ENCODE peak calls at places on chromosomes 2 and 18, in six cellular contexts. N is RKO, B is foreskin fibroblast, I is H9, T is iPS DF 19.7, O is EL. Z is an unnamed sample.

GRCh38 chr2:74458957-74459290 is 686 bp downstream of the WBP1 start:
- DNase-seq in N (no peak), B (no peak), I (no peak), T (no peak), O (no peak), Z (no peak)

GRCh38 chr2:4552099-4552498 is 848.7 kb downstream of the DCDC2C start:
- DNase-seq in N (no peak), B (no peak), I (no peak), T (no peak), O (no peak), Z (no peak)

GRCh38 chr2:218406209-218406948 is 6.7 kb downstream of the CTDSP1 start:
- DNase-seq in N (peak; percentile 95), B (peak; percentile 95), I (peak; percentile 96), T (no peak), O (peak; percentile 97), Z (peak; percentile 89)

GRCh38 chr2:96113367-96113677 is 3.0 kb downstream of the ADRA2B start:
- DNase-seq in N (no peak), B (no peak), I (no peak), T (no peak), O (no peak), Z (no peak)

GRCh38 chr2:121527009-121527682 is 3.5 kb upstream of the RNU4ATAC start:
- DNase-seq in N (no peak), B (no peak), I (no peak), T (no peak), O (no peak), Z (no peak)

GRCh38 chr2:109306190-109306589 is 177.2 kb downstream of the SH3RF3 start:
- DNase-seq in N (no peak), B (no peak), I (no peak), T (no peak), O (no peak), Z (no peak)

GRCh38 chr2:12032975-12033374 is 286.5 kb downstream of the LPIN1 start:
- DNase-seq in N (no peak), B (no peak), I (no peak), T (no peak), O (peak; percentile 55), Z (no peak)

GRCh38 chr2:6930913-6931312 is 13.7 kb downstream of the RNF144A start:
- DNase-seq in N (no peak), B (no peak), I (no peak), T (no peak), O (no peak), Z (no peak)

GRCh38 chr2:173865976-173866857 is 99.0 kb downstream of the SP3 start:
- DNase-seq in N (no peak), B (no peak), I (no peak), T (no peak), O (no peak), Z (no peak)

GRCh38 chr2:101729521-101730190 is 32.1 kb downstream of the MAP4K4 start:
- DNase-seq in N (no peak), B (no peak), I (no peak), T (no peak), O (no peak), Z (no peak)

GRCh38 chr18:23059541-23060465 is 75.5 kb upstream of the CABLES1 start:
- DNase-seq in N (no peak), B (no peak), I (no peak), T (no peak), O (peak; percentile 69), Z (peak; percentile 26)

GRCh38 chr2:12818416-12819097 is 101.8 kb downstream of the TRIB2 start:
- DNase-seq in N (no peak), B (no peak), I (no peak), T (no peak), O (no peak), Z (no peak)

GRCh38 chr2:96527052-96527964 is 9.2 kb upstream of the ARID5A start:
- DNase-seq in N (no peak), B (no peak), I (peak; percentile 61), T (no peak), O (peak; percentile 37), Z (no peak)

GRCh38 chr2:98390571-98391476 is 44.6 kb downstream of the CNGA3 start:
- DNase-seq in N (no peak), B (no peak), I (no peak), T (no peak), O (no peak), Z (no peak)

GRCh38 chr2:163469561-163469962 is 266.2 kb downstream of the FIGN start:
- DNase-seq in N (no peak), B (no peak), I (no peak), T (no peak), O (no peak), Z (no peak)

GRCh38 chr18:63336366-63337099 is 17.0 kb upstream of the BCL2 start:
- DNase-seq in N (peak; percentile 81), B (peak; percentile 90), I (no peak), T (no peak), O (peak; percentile 95), Z (peak; percentile 77)

GRCh38 chr2:224969633-224970292 is 72.5 kb downstream of the DOCK10 start:
- DNase-seq in N (no peak), B (no peak), I (no peak), T (no peak), O (no peak), Z (no peak)

GRCh38 chr2:10241641-10242430 is 60.9 kb upstream of the HPCAL1 start:
- DNase-seq in N (no peak), B (no peak), I (no peak), T (no peak), O (no peak), Z (no peak)

GRCh38 chr18:74289137-74289536 is 2.6 kb downstream of the CYB5A start:
- DNase-seq in N (no peak), B (peak; percentile 35), I (no peak), T (no peak), O (peak; percentile 72), Z (no peak)

GRCh38 chr2:134718095-134718955 is 475 bp downstream of the TMEM163 start:
- DNase-seq in N (no peak), B (no peak), I (peak; percentile 46), T (no peak), O (peak; percentile 6), Z (no peak)

GRCh38 chr18:25832008-25832604 is 258.3 kb downstream of the SS18 start:
- DNase-seq in N (peak; percentile 51), B (peak; percentile 59), I (peak; percentile 66), T (peak; percentile 33), O (peak; percentile 74), Z (peak; percentile 71)

GRCh38 chr2:31217465-31218200 is at the start of gene CAPN14:
- DNase-seq in N (no peak), B (no peak), I (no peak), T (no peak), O (no peak), Z (no peak)

GRCh38 chr2:106931742-106932335 is 45.9 kb upstream of the ST6GAL2 start:
- DNase-seq in N (no peak), B (no peak), I (no peak), T (no peak), O (no peak), Z (peak; percentile 53)

GRCh38 chr18:63376493-63377053 is 9.6 kb upstream of the KDSR start:
- DNase-seq in N (no peak), B (peak; percentile 59), I (no peak), T (no peak), O (peak; percentile 21), Z (peak; percentile 54)

GRCh38 chr18:63185979-63186378 is 133.6 kb downstream of the BCL2 start:
- DNase-seq in N (no peak), B (no peak), I (no peak), T (no peak), O (no peak), Z (no peak)

GRCh38 chr2:146734042-146734715 is 1110.7 kb upstream of the ACVR2A start:
- DNase-seq in N (peak; percentile 57), B (peak; percentile 51), I (no peak), T (peak; percentile 9), O (peak; percentile 54), Z (peak; percentile 47)

GRCh38 chr2:80288576-80288975 is 16.0 kb downstream of the LRRTM1 start:
- DNase-seq in N (no peak), B (no peak), I (no peak), T (no peak), O (no peak), Z (no peak)

GRCh38 chr2:57558312-57558711 is 488.3 kb upstream of the VRK2 start:
- DNase-seq in N (no peak), B (no peak), I (no peak), T (no peak), O (no peak), Z (no peak)

GRCh38 chr2:85604568-85605339 is 2.3 kb upstream of the TMEM150A start:
- DNase-seq in N (no peak), B (no peak), I (no peak), T (no peak), O (no peak), Z (no peak)

GRCh38 chr2:222569826-222570225 is 86.1 kb downstream of the FARSB start:
- DNase-seq in N (peak; percentile 36), B (peak; percentile 38), I (no peak), T (no peak), O (peak; percentile 56), Z (no peak)

GRCh38 chr2:215764441-215765048 is 248.8 kb downstream of the MREG start:
- DNase-seq in N (peak; percentile 5), B (peak; percentile 80), I (no peak), T (no peak), O (peak; percentile 60), Z (peak; percentile 80)

GRCh38 chr2:238857929-238858328 is 10.0 kb downstream of the TWIST2 start:
- DNase-seq in N (no peak), B (no peak), I (no peak), T (no peak), O (no peak), Z (no peak)

GRCh38 chr2:196415384-196415783 is 224.1 kb upstream of the CCDC150 start:
- DNase-seq in N (no peak), B (no peak), I (no peak), T (no peak), O (no peak), Z (no peak)

GRCh38 chr2:62665446-62665845 is 40.1 kb upstream of the EHBP1 start:
- DNase-seq in N (no peak), B (no peak), I (no peak), T (no peak), O (no peak), Z (no peak)

GRCh38 chr2:205627085-205627484 is 55.2 kb upstream of the NRP2 start:
- DNase-seq in N (no peak), B (no peak), I (no peak), T (no peak), O (no peak), Z (no peak)

Z was measured in brain microvascular endothelial cell.